ENCODE peak calls at places on chromosome 10, in four cellular contexts. S is A549, J is K562, B is H1. N is an unnamed sample.

GRCh38 chr10:125206618-125207017 is 46.3 kb upstream of the CTBP2 start:
- DNase-seq in J (no peak), B (no peak), S (no peak), N (no peak)

GRCh38 chr10:4677296-4678021 is 148.5 kb upstream of the AKR1E2 start:
- DNase-seq in J (no peak), B (no peak), S (peak; percentile 44), N (no peak)

GRCh38 chr10:96987842-96988175 is 155.7 kb downstream of the LCOR start:
- DNase-seq in J (no peak), S (no peak), B (no peak), N (no peak)

GRCh38 chr10:15361131-15361530 is 10.0 kb downstream of the FAM171A1 start:
- DNase-seq in S (no peak), J (no peak), B (no peak), N (no peak)

GRCh38 chr10:98456688-98457482 is 10.2 kb upstream of the HPS1 start:
- DNase-seq in S (no peak), B (no peak), J (no peak), N (no peak)

GRCh38 chr10:13115832-13116793 is 16.1 kb downstream of the OPTN start:
- DNase-seq in J (no peak), S (no peak), B (no peak), N (no peak)

GRCh38 chr10:784759-785538 is 95.5 kb upstream of the DIP2C start:
- DNase-seq in J (peak; percentile 13), S (peak; percentile 54), B (peak; percentile 65), N (no peak)

GRCh38 chr10:88262591-88263234 is 320.4 kb downstream of the RNLS start:
- DNase-seq in J (no peak), S (no peak), B (no peak), N (no peak)

DNA sequence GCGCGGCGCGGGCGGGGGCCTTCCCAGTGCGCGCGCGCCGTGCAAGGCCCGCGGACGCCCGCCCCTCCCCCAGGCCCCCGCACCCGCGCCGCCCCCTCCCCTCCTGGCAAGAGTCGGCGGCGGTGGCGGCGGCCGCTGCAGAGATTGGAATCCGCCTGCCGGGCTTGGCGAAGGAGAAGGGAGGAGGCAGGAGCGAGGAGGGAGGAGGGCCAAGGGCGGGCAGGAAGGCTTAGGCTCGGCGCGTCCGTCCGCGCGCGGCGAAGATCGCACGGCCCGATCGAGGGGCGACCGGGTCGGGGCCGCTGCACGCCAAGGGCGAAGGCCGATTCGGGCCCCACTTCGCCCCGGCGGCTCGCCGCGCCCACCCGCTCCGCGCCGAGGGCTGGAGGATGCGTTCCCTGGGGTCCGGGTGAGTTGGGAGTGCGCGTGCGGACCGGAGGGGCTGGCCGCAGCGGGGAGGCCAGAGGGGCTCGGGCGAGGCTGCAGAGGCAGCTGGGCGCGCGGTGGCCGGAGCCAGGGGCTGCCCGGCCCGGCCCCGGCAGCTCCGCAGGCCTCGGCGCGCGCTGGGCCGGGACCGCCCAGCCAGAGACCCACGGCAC is at the start of gene BMPR1A:
- DNase-seq in B (no peak), S (no peak), J (peak; percentile 93), N (no peak)
- TF ChIP-seq PHF8 in B (peak; percentile 44), S (peak; percentile 16), J (peak; percentile 33), N (peak; percentile 52)

DNA sequence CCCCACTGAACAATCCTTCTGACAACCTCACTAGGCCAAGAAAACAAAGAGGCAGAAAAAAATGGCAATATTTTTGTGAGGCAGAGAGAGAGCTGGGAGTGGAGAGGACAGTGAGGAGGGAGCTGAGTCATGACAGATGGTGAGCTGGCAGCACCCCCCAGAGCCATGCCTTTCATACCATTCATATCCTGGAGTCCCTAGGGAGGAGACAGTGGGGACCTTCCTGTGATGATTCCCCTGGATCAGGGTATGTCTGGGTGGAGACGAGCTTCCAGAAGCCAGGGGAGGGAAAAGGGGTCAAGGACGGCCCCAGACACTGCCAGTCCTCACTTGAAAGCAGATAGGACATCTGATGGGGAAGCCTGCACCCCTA is 160.5 kb downstream of the ADAM12 start:
- DNase-seq in J (no peak), B (no peak), S (no peak), N (no peak)
- TF ChIP-seq PHF8 in J (no peak), B (no peak), S (no peak), N (no peak)

DNA sequence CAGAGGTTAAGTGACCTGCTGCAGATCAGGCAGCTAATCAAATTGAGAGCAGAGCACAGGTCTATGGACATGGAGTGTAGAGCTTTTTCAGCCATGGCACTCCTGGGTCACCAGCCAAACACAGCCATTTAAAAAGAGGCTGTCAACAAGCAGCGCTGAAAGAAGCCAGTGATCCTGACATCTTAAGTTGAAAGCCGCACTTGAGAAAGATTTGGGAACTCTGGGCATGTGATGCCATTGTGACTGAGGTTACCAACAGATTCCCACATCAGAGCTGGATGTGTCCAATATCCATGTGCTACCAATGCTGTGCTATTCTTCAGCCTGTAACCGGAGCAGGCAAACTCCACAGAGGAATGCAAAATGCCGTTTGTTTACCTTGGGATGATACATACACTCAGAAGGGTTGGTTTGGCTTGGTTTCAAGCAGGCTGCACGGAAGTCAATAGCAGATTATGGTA is 56.2 kb upstream of the ABLIM1 start:
- DNase-seq in J (no peak), B (no peak), S (peak; percentile 70), N (peak; percentile 81)
- TF ChIP-seq PHF8 in J (no peak), B (no peak), S (no peak), N (no peak)

DNA sequence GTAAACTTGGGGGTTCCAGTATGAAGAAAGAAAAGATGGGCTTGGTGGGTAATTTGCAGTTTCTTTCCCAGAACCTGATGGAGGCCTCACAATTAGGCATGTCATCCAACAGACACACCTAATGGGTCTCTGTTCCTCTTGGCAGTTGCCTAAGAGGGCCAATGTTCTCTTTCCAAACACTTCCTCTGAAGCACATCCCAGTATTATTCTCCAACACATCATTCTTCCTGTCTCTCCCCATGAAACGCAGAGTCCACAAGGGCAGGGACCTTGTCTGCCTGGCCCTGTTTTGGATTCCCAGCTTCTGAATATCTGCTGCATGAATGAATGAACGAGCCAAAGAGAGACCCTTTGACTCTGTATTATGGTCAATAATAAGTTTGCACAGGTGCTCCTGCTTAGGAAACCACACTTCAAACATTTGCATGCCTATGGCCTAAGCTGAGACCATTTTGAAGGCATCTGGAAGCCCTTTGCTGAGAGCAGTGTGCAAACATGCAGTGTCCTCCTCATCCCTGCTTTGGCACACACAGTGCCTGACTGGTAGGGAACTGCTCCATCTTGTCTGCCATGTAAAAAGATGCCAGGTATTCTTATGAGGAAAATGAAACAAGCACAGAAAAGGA is 100.9 kb upstream of the CHST15 start:
- DNase-seq in S (no peak), B (no peak), J (no peak), N (no peak)
- TF ChIP-seq PHF8 in S (no peak), B (no peak), J (no peak), N (no peak)